ENCODE peak calls at places on chromosome 12, in five cellular contexts. One of them, this sample, is unnamed.

GRCh38 chr12:12032260-12032761 is 38.4 kb upstream of the BCL2L14 start:
- DNase-seq in BJ: no peak
- DNase-seq in kidney epithelial cell: no peak
- DNase-seq in cardiac fibroblast: no peak
- DNase-seq in CD8-positive, alpha-beta T cell: no peak
- DNase-seq in this sample: no peak

GRCh38 chr12:96438330-96438729 is 38.1 kb upstream of the CDK17 start:
- DNase-seq in BJ: no peak
- DNase-seq in kidney epithelial cell: no peak
- DNase-seq in cardiac fibroblast: peak
- DNase-seq in CD8-positive, alpha-beta T cell: no peak
- DNase-seq in this sample: no peak

GRCh38 chr12:5907812-5908211 is 37.2 kb downstream of the ANO2 start:
- DNase-seq in BJ: no peak
- DNase-seq in kidney epithelial cell: peak
- DNase-seq in cardiac fibroblast: no peak
- DNase-seq in CD8-positive, alpha-beta T cell: no peak
- DNase-seq in this sample: no peak

GRCh38 chr12:6538420-6539275 is 4.3 kb downstream of the GAPDH start:
- DNase-seq in BJ: no peak
- DNase-seq in kidney epithelial cell: no peak
- DNase-seq in cardiac fibroblast: peak
- DNase-seq in CD8-positive, alpha-beta T cell: no peak
- DNase-seq in this sample: no peak

GRCh38 chr12:93673084-93673483 is 4.1 kb upstream of the CRADD start:
- DNase-seq in BJ: no peak
- DNase-seq in kidney epithelial cell: no peak
- DNase-seq in cardiac fibroblast: no peak
- DNase-seq in CD8-positive, alpha-beta T cell: no peak
- DNase-seq in this sample: no peak

GRCh38 chr12:59736786-59737185 is 141.0 kb downstream of the SLC16A7 start:
- DNase-seq in BJ: peak
- DNase-seq in kidney epithelial cell: peak
- DNase-seq in cardiac fibroblast: peak
- DNase-seq in CD8-positive, alpha-beta T cell: no peak
- DNase-seq in this sample: peak

GRCh38 chr12:122793685-122794106 is 19.3 kb downstream of the CCDC62 start:
- DNase-seq in BJ: no peak
- DNase-seq in kidney epithelial cell: no peak
- DNase-seq in cardiac fibroblast: peak
- DNase-seq in CD8-positive, alpha-beta T cell: no peak
- DNase-seq in this sample: no peak

GRCh38 chr12:110245278-110245868 is 35.7 kb upstream of the ATP2A2 start:
- DNase-seq in BJ: no peak
- DNase-seq in kidney epithelial cell: no peak
- DNase-seq in cardiac fibroblast: peak
- DNase-seq in CD8-positive, alpha-beta T cell: peak
- DNase-seq in this sample: no peak

GRCh38 chr12:67472551-67472950 is 176.0 kb upstream of the DYRK2 start:
- DNase-seq in BJ: no peak
- DNase-seq in kidney epithelial cell: no peak
- DNase-seq in cardiac fibroblast: no peak
- DNase-seq in CD8-positive, alpha-beta T cell: no peak
- DNase-seq in this sample: no peak

GRCh38 chr12:56565510-56566101 is 44.0 kb downstream of the RBMS2 start:
- DNase-seq in BJ: peak
- DNase-seq in kidney epithelial cell: peak
- DNase-seq in cardiac fibroblast: peak
- DNase-seq in CD8-positive, alpha-beta T cell: no peak
- DNase-seq in this sample: peak

GRCh38 chr12:110923692-110924334 is 3.4 kb upstream of the MYL2 start:
- DNase-seq in BJ: no peak
- DNase-seq in kidney epithelial cell: no peak
- DNase-seq in cardiac fibroblast: no peak
- DNase-seq in CD8-positive, alpha-beta T cell: no peak
- DNase-seq in this sample: no peak

GRCh38 chr12:60123443-60124000 is 527.7 kb downstream of the SLC16A7 start:
- DNase-seq in BJ: peak
- DNase-seq in kidney epithelial cell: no peak
- DNase-seq in cardiac fibroblast: peak
- DNase-seq in CD8-positive, alpha-beta T cell: no peak
- DNase-seq in this sample: no peak

GRCh38 chr12:69508581-69508980 is 38.4 kb downstream of the FRS2 start:
- DNase-seq in BJ: no peak
- DNase-seq in kidney epithelial cell: no peak
- DNase-seq in cardiac fibroblast: no peak
- DNase-seq in CD8-positive, alpha-beta T cell: no peak
- DNase-seq in this sample: no peak

GRCh38 chr12:752673-753400 is 458 bp downstream of the WNK1 start:
- DNase-seq in BJ: no peak
- DNase-seq in kidney epithelial cell: no peak
- DNase-seq in cardiac fibroblast: peak
- DNase-seq in CD8-positive, alpha-beta T cell: no peak
- DNase-seq in this sample: no peak

GRCh38 chr12:32390572-32391219 is 8.7 kb upstream of the FGD4 start:
- DNase-seq in BJ: no peak
- DNase-seq in kidney epithelial cell: no peak
- DNase-seq in cardiac fibroblast: peak
- DNase-seq in CD8-positive, alpha-beta T cell: no peak
- DNase-seq in this sample: no peak
- H3K4me3 ChIP-seq in BJ: peak
- H3K4me3 ChIP-seq in kidney epithelial cell: peak
- H3K4me3 ChIP-seq in cardiac fibroblast: peak
- H3K4me3 ChIP-seq in CD8-positive, alpha-beta T cell: no peak
- H3K4me3 ChIP-seq in this sample: peak

DNA sequence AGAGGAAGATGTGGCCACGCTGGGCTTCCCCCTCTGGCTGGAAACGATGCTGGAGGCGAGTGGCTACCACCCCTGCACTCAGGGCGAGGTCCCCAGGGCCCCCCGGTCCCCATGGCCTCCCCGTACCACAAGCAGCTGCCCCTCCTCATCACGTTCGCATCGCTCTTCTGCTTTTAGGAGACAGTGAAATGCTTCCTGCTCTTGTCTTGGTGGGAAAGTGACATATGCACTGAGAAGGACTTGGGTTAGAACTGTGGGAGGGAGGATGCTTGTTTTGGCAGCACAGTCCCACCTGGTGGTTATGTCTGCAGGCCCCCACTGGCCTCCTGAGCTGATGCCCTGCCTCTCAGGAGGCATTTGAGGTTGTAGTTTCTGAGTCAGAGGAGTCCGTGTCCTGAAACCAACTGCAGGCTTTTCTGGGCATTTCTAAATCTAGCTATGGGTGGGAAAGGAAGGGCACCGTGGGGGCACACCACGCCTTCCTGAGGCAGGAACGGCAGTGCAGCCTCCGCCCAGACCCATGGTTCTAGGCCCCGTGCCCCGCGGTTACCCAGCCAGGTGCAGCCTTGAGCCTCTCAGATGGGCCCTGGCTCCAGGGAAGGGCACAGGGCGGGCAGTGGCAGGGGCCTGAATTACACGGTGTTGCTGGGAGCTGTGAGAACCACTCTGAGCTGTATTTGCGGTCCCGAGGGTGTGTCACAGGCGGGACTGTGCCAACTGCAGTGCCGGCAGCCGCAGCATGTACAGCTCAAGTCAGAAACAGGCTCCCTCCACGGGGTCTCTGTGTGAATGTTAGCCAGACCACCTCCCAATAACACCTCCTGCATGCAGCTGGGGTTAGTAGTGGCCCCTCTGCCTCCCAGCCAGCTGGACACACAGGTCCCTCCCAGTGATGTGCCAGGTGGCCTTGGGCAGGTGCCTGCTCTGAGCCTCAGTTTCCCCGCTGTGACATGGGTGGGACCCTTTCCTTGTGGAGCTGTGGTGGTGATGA is 139.5 kb downstream of the ADGRD1 start:
- DNase-seq in BJ: no peak
- DNase-seq in kidney epithelial cell: no peak
- DNase-seq in cardiac fibroblast: no peak
- DNase-seq in CD8-positive, alpha-beta T cell: no peak
- DNase-seq in this sample: no peak
- TF ChIP-seq CTCF in BJ: no peak
- TF ChIP-seq CTCF in kidney epithelial cell: no peak
- TF ChIP-seq CTCF in cardiac fibroblast: no peak
- TF ChIP-seq CTCF in CD8-positive, alpha-beta T cell: no peak
- TF ChIP-seq CTCF in this sample: no peak

DNA sequence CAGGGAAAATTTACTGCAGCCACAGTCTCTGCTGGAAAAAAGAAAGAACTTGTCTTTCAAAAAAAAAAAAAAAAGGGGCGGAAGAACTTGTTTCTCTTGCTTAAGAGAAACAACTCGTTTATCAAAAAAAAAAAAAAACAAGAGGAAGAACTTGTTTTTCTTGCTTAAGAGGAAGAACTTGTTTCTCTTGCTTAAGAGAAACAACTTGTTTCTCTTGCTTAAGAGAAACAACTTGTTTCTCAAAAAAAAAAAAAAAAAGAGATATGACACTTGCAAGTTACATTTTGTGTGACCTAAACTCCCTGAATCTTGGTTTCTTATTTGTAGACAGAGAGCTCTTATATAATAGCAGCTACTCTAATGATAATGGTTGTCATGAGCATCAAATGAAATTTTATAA is 44.7 kb upstream of the USP15 start:
- DNase-seq in BJ: no peak
- DNase-seq in kidney epithelial cell: no peak
- DNase-seq in cardiac fibroblast: peak
- DNase-seq in CD8-positive, alpha-beta T cell: no peak
- DNase-seq in this sample: no peak
- H3K4me3 ChIP-seq in BJ: no peak
- H3K4me3 ChIP-seq in kidney epithelial cell: no peak
- H3K4me3 ChIP-seq in cardiac fibroblast: no peak
- H3K4me3 ChIP-seq in CD8-positive, alpha-beta T cell: no peak
- H3K4me3 ChIP-seq in this sample: no peak

GRCh38 chr12:49865782-49866135 is 22.9 kb upstream of the BCDIN3D start:
- DNase-seq in BJ: no peak
- DNase-seq in kidney epithelial cell: no peak
- DNase-seq in cardiac fibroblast: no peak
- DNase-seq in CD8-positive, alpha-beta T cell: no peak
- DNase-seq in this sample: no peak

GRCh38 chr12:49865109-49865781 is 22.3 kb upstream of the BCDIN3D start:
- DNase-seq in BJ: no peak
- DNase-seq in kidney epithelial cell: no peak
- DNase-seq in cardiac fibroblast: no peak
- DNase-seq in CD8-positive, alpha-beta T cell: no peak
- DNase-seq in this sample: no peak

GRCh38 chr12:49866859-49867579 is 24.1 kb upstream of the BCDIN3D start:
- DNase-seq in BJ: no peak
- DNase-seq in kidney epithelial cell: no peak
- DNase-seq in cardiac fibroblast: peak
- DNase-seq in CD8-positive, alpha-beta T cell: peak
- DNase-seq in this sample: no peak

GRCh38 chr12:49864817-49865090 is 21.8 kb upstream of the BCDIN3D start:
- DNase-seq in BJ: no peak
- DNase-seq in kidney epithelial cell: no peak
- DNase-seq in cardiac fibroblast: no peak
- DNase-seq in CD8-positive, alpha-beta T cell: no peak
- DNase-seq in this sample: no peak

GRCh38 chr12:49863946-49864816 is 21.3 kb upstream of the BCDIN3D start:
- DNase-seq in BJ: no peak
- DNase-seq in kidney epithelial cell: no peak
- DNase-seq in cardiac fibroblast: no peak
- DNase-seq in CD8-positive, alpha-beta T cell: no peak
- DNase-seq in this sample: no peak
- TF ChIP-seq CTCF in BJ: no peak
- TF ChIP-seq CTCF in kidney epithelial cell: no peak
- TF ChIP-seq CTCF in cardiac fibroblast: no peak
- TF ChIP-seq CTCF in CD8-positive, alpha-beta T cell: no peak
- TF ChIP-seq CTCF in this sample: no peak

DNA sequence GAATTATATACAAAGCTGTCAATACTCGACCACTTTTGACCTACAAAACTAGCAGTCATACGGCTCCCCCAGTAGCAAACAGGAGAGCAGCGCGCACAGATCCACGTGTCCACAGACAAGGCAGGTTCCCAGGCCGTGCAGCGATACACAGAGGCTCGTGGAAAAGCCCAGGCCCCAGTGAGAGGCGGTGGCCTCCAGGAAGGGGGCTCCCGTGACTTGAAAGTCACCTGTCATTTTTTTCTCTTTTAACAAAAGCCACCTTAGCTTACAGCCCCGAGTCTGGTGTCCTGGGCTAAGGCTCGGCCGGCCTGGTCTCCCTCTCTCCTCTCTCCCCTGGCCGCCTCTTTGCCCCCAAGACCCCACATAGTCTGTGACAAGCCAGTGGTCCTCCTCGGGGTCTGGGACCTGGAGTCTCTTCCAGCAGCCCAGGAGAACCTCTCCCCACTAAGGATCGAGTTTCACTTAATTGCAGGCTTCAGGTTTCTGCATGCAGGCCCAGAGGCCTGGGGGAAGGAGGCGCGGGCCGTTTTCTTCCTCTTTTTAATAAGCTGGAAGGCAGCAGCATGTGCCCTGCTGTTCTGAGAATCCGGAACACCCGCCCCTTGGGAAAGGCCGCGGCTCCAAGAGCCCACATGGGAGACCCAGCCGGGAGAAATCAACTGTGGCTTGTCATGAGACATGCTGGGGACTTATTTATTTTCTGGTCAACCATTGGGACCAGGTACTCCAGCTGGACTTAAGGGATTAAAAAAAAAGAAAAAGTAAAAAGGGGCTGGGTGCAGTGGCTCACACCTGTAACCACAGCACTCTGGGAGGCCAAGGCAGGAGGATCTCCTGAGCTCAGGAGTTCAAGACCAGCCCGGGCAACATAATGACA is 15.9 kb downstream of the NCOR2 start:
- DNase-seq in BJ: no peak
- DNase-seq in kidney epithelial cell: no peak
- DNase-seq in cardiac fibroblast: no peak
- DNase-seq in CD8-positive, alpha-beta T cell: no peak
- DNase-seq in this sample: no peak
- H3K4me3 ChIP-seq in BJ: no peak
- H3K4me3 ChIP-seq in kidney epithelial cell: no peak
- H3K4me3 ChIP-seq in cardiac fibroblast: no peak
- H3K4me3 ChIP-seq in CD8-positive, alpha-beta T cell: no peak
- H3K4me3 ChIP-seq in this sample: no peak

GRCh38 chr12:18799561-18799960 is 61.6 kb downstream of the CAPZA3 start:
- DNase-seq in BJ: no peak
- DNase-seq in kidney epithelial cell: no peak
- DNase-seq in cardiac fibroblast: peak
- DNase-seq in CD8-positive, alpha-beta T cell: no peak
- DNase-seq in this sample: no peak

GRCh38 chr12:18798445-18799139 is 60.7 kb downstream of the CAPZA3 start:
- DNase-seq in BJ: peak
- DNase-seq in kidney epithelial cell: no peak
- DNase-seq in cardiac fibroblast: no peak
- DNase-seq in CD8-positive, alpha-beta T cell: no peak
- DNase-seq in this sample: no peak

GRCh38 chr12:18799140-18799446 is 61.2 kb downstream of the CAPZA3 start:
- DNase-seq in BJ: peak
- DNase-seq in kidney epithelial cell: no peak
- DNase-seq in cardiac fibroblast: no peak
- DNase-seq in CD8-positive, alpha-beta T cell: no peak
- DNase-seq in this sample: no peak

GRCh38 chr12:18794000-18794399 is 56.1 kb downstream of the CAPZA3 start:
- DNase-seq in BJ: no peak
- DNase-seq in kidney epithelial cell: no peak
- DNase-seq in cardiac fibroblast: no peak
- DNase-seq in CD8-positive, alpha-beta T cell: no peak
- DNase-seq in this sample: no peak

DNA sequence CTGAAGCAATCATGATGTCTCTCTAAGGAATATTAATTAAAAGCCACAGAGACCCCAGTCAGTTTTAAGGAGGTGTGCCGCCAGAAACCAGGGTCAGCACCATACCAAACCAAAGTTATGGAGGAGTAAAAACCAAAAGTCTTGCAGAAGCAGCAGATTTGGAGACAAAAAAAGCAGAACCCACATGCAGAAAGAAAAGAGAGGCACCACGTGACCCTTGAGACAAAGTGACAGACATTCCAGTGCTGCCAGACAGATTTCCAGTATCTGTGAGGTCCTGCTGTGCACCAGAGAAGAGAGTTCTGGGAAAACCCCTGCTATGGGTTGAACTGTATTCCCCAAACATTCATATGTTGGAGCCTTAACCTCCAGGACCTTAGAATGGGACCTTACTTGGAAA is 59.7 kb downstream of the CAPZA3 start:
- DNase-seq in BJ: no peak
- DNase-seq in kidney epithelial cell: no peak
- DNase-seq in cardiac fibroblast: no peak
- DNase-seq in CD8-positive, alpha-beta T cell: no peak
- DNase-seq in this sample: no peak
- TF ChIP-seq CTCF in BJ: no peak
- TF ChIP-seq CTCF in kidney epithelial cell: no peak
- TF ChIP-seq CTCF in cardiac fibroblast: no peak
- TF ChIP-seq CTCF in CD8-positive, alpha-beta T cell: no peak
- TF ChIP-seq CTCF in this sample: no peak

This sample was measured in epithelial cell of proximal tubule.